ENCODE peak calls at places on chromosomes 2 and 18, in seven cellular contexts. B is hepatocyte, E is kidney, T is thyroid gland, J is A549, M is HCT116, G is colonic mucosa. D is an unnamed sample.
A peak's percentile ranks its signal among the peaks of the same experiment; 100 is the strongest.

GRCh38 chr2:223642496-223642895 is 40.3 kb upstream of the SCG2 start:
- DNase-seq in B (no peak), G (no peak), T (no peak), J (no peak), M (no peak), E (no peak), D (no peak)

GRCh38 chr2:222424281-222424728 is at the start of gene SGPP2:
- DNase-seq in E (peak; percentile 88), B (peak; percentile 56), G (peak; percentile 74), M (no peak), J (no peak), T (peak; percentile 69), D (no peak)

GRCh38 chr2:223044092-223044836 is 7.7 kb upstream of the KCNE4 start:
- DNase-seq in G (no peak), J (no peak), M (no peak), T (no peak), B (peak; percentile 21), E (no peak), D (no peak)

GRCh38 chr2:182915369-182916326 is 49.2 kb upstream of the FRZB start:
- DNase-seq in T (no peak), M (no peak), G (no peak), E (no peak), B (peak; percentile 35), J (peak; percentile 6), D (peak; percentile 59)

GRCh38 chr2:85707304-85707703 is 13.1 kb downstream of the GNLY start:
- DNase-seq in G (peak; percentile 80), E (no peak), B (peak; percentile 93), M (peak; percentile 89), J (peak; percentile 96), T (peak; percentile 74), D (peak; percentile 87)

GRCh38 chr2:28356095-28356911 is 36.4 kb upstream of the FOSL2 start:
- DNase-seq in J (peak; percentile 38), B (peak; percentile 87), T (peak; percentile 96), M (no peak), E (peak; percentile 97), G (peak; percentile 90), D (peak; percentile 55)

GRCh38 chr2:916935-917334 is 33.7 kb upstream of the SNTG2 start:
- DNase-seq in E (no peak), M (no peak), B (no peak), T (no peak), G (no peak), J (no peak), D (no peak)

GRCh38 chr18:8889479-8889878 is 184.1 kb downstream of the MTCL1 start:
- DNase-seq in J (no peak), G (no peak), T (no peak), E (no peak), B (no peak), M (no peak), D (no peak)

GRCh38 chr2:35114765-35115164 is 1240.8 kb upstream of the CRIM1 start:
- DNase-seq in E (no peak), B (peak; percentile 12), M (no peak), J (peak; percentile 34), G (no peak), T (no peak), D (no peak)

GRCh38 chr2:15943914-15944313 is 3.6 kb downstream of the MYCN start:
- DNase-seq in J (peak; percentile 10), B (peak; percentile 47), G (peak; percentile 48), T (peak; percentile 27), M (no peak), E (no peak), D (no peak)

GRCh38 chr2:68187329-68187728 is 29.6 kb downstream of the PNO1 start:
- DNase-seq in T (no peak), B (no peak), J (no peak), G (no peak), M (no peak), E (no peak), D (no peak)

GRCh38 chr2:70116936-70117554 is 29.8 kb downstream of the PCBP1 start:
- DNase-seq in J (no peak), M (no peak), T (no peak), B (no peak), E (no peak), G (no peak), D (no peak)

GRCh38 chr18:35005963-35006577 is 35.1 kb upstream of the MAPRE2 start:
- DNase-seq in E (no peak), J (peak; percentile 61), G (no peak), B (peak; percentile 70), M (peak; percentile 71), T (no peak), D (peak; percentile 27)

GRCh38 chr2:55232863-55233657 is 572 bp downstream of the RPS27A start:
- DNase-seq in B (peak; percentile 48), E (peak; percentile 79), T (peak; percentile 74), M (no peak), J (peak; percentile 19), G (peak; percentile 41), D (no peak)

GRCh38 chr18:12857215-12857924 is 26.7 kb downstream of the PTPN2 start:
- DNase-seq in B (no peak), M (no peak), E (no peak), J (no peak), G (no peak), T (no peak), D (no peak)

GRCh38 chr18:159037-159652 is 788 bp downstream of the USP14 start:
- DNase-seq in B (peak; percentile 17), J (peak; percentile 18), G (no peak), T (no peak), M (no peak), E (no peak), D (no peak)

GRCh38 chr2:159968282-159968900 is 94.0 kb downstream of the PLA2R1 start:
- DNase-seq in E (no peak), G (peak; percentile 25), T (no peak), B (peak; percentile 57), J (peak; percentile 41), M (peak; percentile 35), D (no peak)

GRCh38 chr2:149994057-149994728 is 406.6 kb upstream of the MMADHC start:
- DNase-seq in J (peak; percentile 65), G (peak; percentile 24), B (peak; percentile 65), M (peak; percentile 73), E (no peak), T (peak; percentile 37), D (no peak)

GRCh38 chr2:238573065-238573778 is 146.5 kb downstream of the ASB1 start:
- DNase-seq in G (no peak), T (peak; percentile 30), J (peak; percentile 26), E (peak; percentile 62), B (no peak), M (peak; percentile 39), D (no peak)

GRCh38 chr18:49277395-49278036 is 182.9 kb downstream of the DYM start:
- DNase-seq in E (no peak), B (no peak), T (no peak), J (no peak), M (no peak), G (no peak), D (peak; percentile 34)

GRCh38 chr2:223100061-223100511 is 48.1 kb downstream of the KCNE4 start:
- DNase-seq in T (peak; percentile 64), G (no peak), E (peak; percentile 87), B (peak; percentile 70), M (no peak), J (no peak), D (no peak)

GRCh38 chr2:219331560-219332213 is 857 bp downstream of the RESP18 start:
- DNase-seq in G (no peak), E (peak; percentile 79), J (no peak), B (peak; percentile 66), T (peak; percentile 36), M (no peak), D (no peak)

DNA sequence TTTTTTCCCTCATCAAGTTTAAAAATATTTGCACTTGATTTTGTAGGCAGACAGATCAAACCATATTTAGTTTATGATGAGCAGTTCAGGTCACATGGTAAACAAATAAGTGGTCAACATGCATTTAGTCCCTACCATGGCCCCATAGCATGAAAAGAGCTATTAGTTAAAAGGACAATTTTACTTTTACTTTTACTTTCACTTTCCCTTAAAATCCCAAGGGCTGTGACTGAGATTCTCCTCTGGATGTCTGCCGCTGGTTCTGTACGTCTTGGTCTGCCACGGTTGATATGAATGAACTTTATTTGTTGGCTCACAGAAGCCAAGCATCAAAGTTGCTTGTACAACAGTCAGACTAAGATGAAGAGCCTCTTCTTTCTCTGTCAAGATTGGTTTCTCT is 626.2 kb upstream of the CDH7 start:
- DNase-seq in J (no peak), T (no peak), M (no peak), B (no peak), G (no peak), E (no peak), D (no peak)
- H3K4me3 ChIP-seq in J (no peak overlapping the region), T (no peak overlapping the region), M (no peak overlapping the region), B (no peak overlapping the region), G (no peak overlapping the region), E (peak overlapping the region; percentile 17), D (no peak overlapping the region)

GRCh38 chr2:59789523-59789922 is 763.9 kb downstream of the BCL11A start:
- DNase-seq in T (no peak), B (no peak), G (no peak), J (no peak), E (no peak), M (no peak), D (no peak)
- TF ChIP-seq CTCF in T (no peak), B (no peak), G (no peak), J (peak; percentile 26), E (no peak), M (no peak), D (no peak)

GRCh38 chr18:42446195-42446594 is 491.2 kb downstream of the PIK3C3 start:
- DNase-seq in B (no peak), J (no peak), G (no peak), T (no peak), E (no peak), M (no peak), D (no peak)
- H3K27ac ChIP-seq in B (peak overlapping the region; percentile 1), J (no peak overlapping the region), G (no peak overlapping the region), T (no peak overlapping the region), E (no peak overlapping the region), M (no peak overlapping the region), D (no peak overlapping the region)

GRCh38 chr2:232387451-232388171 is 9.1 kb downstream of the ALPP start:
- DNase-seq in M (no peak), J (no peak), E (no peak), T (no peak), B (no peak), G (no peak), D (no peak)

GRCh38 chr2:232389327-232389726 is 10.8 kb downstream of the ALPP start:
- DNase-seq in J (peak; percentile 53), T (no peak), E (no peak), M (no peak), G (no peak), B (no peak), D (no peak)

GRCh38 chr2:232386740-232387450 is 8.3 kb downstream of the ALPP start:
- DNase-seq in T (peak; percentile 16), B (no peak), E (no peak), M (no peak), G (no peak), J (peak; percentile 69), D (no peak)

GRCh38 chr2:232386490-232386739 is 7.9 kb downstream of the ALPP start:
- DNase-seq in M (no peak), G (no peak), T (no peak), B (no peak), J (no peak), E (no peak), D (no peak)

DNA sequence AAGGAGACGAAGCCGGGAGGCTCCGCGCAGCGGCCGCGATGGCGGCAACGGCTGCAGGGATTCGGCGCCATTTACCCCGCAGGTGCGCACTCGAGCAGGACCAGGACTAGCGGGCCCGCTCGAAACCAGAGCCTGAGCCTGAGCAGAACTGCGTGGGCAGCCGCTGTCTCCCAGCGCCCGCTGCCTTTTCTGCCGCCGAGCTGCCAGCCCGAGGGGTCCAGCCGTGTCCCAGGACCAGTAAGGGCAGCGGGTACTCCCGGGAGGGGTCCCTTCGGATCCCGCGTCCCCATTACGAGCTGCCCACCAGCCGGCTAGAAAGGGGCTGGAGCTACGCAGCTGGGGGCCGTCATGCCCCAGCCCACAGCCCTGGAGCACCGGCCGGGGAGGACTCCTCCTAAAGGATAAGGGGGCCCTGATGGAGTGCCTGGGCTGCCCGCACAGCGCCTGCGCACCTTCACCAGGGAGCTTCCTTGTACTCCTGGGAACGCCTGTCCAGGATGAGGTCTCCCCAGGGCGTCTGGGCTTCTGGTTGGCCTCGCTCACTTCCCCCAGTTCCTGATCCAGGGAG is 9.9 kb downstream of the ALPP start:
- DNase-seq in B (no peak), M (no peak), G (no peak), T (no peak), E (no peak), J (no peak), D (no peak)
- H3K4me3 ChIP-seq in B (no peak overlapping the region), M (no peak overlapping the region), G (no peak overlapping the region), T (no peak overlapping the region), E (no peak overlapping the region), J (no peak overlapping the region), D (no peak overlapping the region)

D was measured in AG04450.